ENCODE peak calls at places on chromosomes 6 and 20, in four cellular contexts. A is K562, Y is GM12878, U is HepG2. J is an unnamed sample.

GRCh38 chr6:145569140-145569539 is 166.2 kb downstream of the EPM2A start:
- DNase-seq in A (no peak), Y (no peak), U (no peak), J (no peak)

GRCh38 chr6:57303931-57304681 is 13.3 kb upstream of the PRIM2 start:
- DNase-seq in A (no peak), Y (no peak), U (no peak), J (no peak)

GRCh38 chr6:71579902-71580301 is 291.3 kb downstream of the OGFRL1 start:
- DNase-seq in A (no peak), Y (no peak), U (no peak), J (no peak)

GRCh38 chr6:152948150-152948768 is 34.6 kb downstream of the FBXO5 start:
- DNase-seq in A (peak), Y (no peak), U (peak), J (no peak)

GRCh38 chr20:45008521-45009049 is 42.3 kb downstream of the STK4 start:
- DNase-seq in A (no peak), Y (no peak), U (no peak), J (no peak)

GRCh38 chr6:6243846-6244245 is 76.6 kb downstream of the F13A1 start:
- DNase-seq in A (no peak), Y (no peak), U (peak), J (no peak)

GRCh38 chr6:84263557-84263956 is 36.1 kb upstream of the CEP162 start:
- DNase-seq in A (no peak), Y (no peak), U (peak), J (no peak)

GRCh38 chr6:30931959-30932645 is at the start of gene SFTA2:
- DNase-seq in A (no peak), Y (no peak), U (no peak), J (no peak)

GRCh38 chr20:1383621-1384404 is 9.0 kb downstream of the FKBP1A start:
- DNase-seq in A (no peak), Y (no peak), U (no peak), J (no peak)

GRCh38 chr6:151379933-151380847 is 11.2 kb downstream of the ZBTB2 start:
- DNase-seq in A (no peak), Y (no peak), U (no peak), J (no peak)

GRCh38 chr6:125095501-125096301 is 57.9 kb upstream of the TPD52L1 start:
- DNase-seq in A (no peak), Y (no peak), U (no peak), J (no peak)

GRCh38 chr20:36214684-36215256 is 21.5 kb upstream of the AAR2 start:
- DNase-seq in A (peak), Y (no peak), U (peak), J (no peak)

GRCh38 chr6:124294572-124294971 is 490.9 kb downstream of the NKAIN2 start:
- DNase-seq in A (no peak), Y (no peak), U (no peak), J (no peak)

GRCh38 chr6:3769610-3770009 is 18.1 kb upstream of the PXDC1 start:
- DNase-seq in A (no peak), Y (no peak), U (no peak), J (no peak)

GRCh38 chr6:155201461-155202226 is 62.2 kb upstream of the CLDN20 start:
- DNase-seq in A (no peak), Y (no peak), U (no peak), J (no peak)

GRCh38 chr6:45607818-45608217 is 230.1 kb upstream of the SUPT3H start:
- DNase-seq in A (no peak), Y (no peak), U (no peak), J (no peak)

DNA sequence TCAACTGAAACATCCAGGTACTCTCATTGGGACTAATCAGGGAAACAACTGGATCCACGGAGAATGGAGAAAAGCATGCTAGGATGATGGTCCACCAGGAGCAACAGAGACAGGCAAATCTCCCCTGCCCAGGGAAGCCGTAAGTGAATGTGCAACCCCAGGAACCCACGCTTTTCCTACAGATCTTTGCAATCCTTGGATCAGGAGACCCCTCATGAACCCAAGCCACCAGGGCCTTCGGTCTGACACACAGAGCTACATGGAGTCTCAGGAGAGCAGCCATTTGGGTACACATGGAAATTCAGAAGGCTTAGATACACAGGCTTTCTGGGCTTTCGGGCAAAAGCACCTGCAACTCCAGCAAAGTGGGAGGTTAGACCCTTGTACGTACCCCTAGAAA is 122.1 kb upstream of the PTCHD4 start:
- DNase-seq in A (no peak), Y (no peak), U (no peak), J (no peak)
- TF ChIP-seq CBX5 in A (no peak), Y (no peak), U (no peak), J (no peak)

GRCh38 chr6:17483391-17484016 is 90.1 kb downstream of the CAP2 start:
- DNase-seq in A (no peak), Y (no peak), U (no peak), J (no peak)

GRCh38 chr6:17485946-17486345 is 92.6 kb downstream of the CAP2 start:
- DNase-seq in A (no peak), Y (no peak), U (no peak), J (no peak)

GRCh38 chr6:17485181-17485580 is 91.8 kb downstream of the CAP2 start:
- DNase-seq in A (no peak), Y (no peak), U (no peak), J (peak)

GRCh38 chr6:17482711-17483110 is 89.3 kb downstream of the CAP2 start:
- DNase-seq in A (no peak), Y (no peak), U (no peak), J (no peak)

GRCh38 chr6:17484201-17484606 is 90.8 kb downstream of the CAP2 start:
- DNase-seq in A (no peak), Y (no peak), U (no peak), J (peak)
- TF ChIP-seq CBX5 in A (no peak), Y (no peak), U (no peak), J (no peak)

DNA sequence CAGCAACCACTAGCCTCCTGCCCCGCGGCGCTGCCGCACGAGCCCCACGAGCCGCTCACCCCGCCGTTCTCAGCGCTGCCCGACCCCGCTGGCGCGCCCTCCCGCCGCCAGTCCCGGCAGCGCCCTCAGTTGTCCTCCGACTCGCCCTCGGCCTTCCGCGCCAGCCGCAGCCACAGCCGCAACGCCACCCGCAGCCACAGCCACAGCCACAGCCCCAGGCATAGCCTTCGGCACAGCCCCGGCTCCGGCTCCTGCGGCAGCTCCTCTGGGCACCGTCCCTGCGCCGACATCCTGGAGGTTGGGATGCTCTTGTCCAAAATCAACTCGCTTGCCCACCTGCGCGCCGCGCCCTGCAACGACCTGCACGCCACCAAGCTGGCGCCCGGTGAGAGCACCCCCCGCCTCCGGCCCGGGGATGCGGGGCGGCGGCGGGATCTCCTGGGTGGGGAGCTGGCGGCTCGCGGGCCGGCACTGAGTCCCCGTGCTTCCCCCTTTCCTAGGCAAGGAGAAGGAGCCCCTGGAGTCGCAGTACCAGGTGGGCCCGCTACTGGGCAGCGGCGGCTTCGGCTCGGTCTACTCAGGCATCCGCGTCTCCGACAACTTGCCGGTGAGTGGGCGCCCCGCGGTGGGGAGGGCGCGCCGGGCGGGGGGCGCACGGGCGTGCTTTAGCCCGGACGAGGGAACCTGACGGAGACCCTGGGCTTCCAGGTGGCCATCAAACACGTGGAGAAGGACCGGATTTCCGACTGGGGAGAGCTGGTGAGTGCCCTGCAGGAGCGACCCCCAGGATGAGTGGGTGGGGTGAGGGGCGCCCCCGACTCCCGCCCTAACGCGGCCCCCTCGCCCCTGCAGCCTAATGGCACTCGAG is 555 bp downstream of the PIM1 start:
- DNase-seq in A (no peak), Y (no peak), U (no peak), J (no peak)
- TF ChIP-seq CBX5 in A (no peak), Y (no peak), U (no peak), J (no peak)

GRCh38 chr20:59082981-59083380 is 40.4 kb upstream of the PRELID3B start:
- DNase-seq in A (no peak), Y (no peak), U (no peak), J (no peak)

GRCh38 chr20:59084041-59084841 is 41.7 kb upstream of the PRELID3B start:
- DNase-seq in A (no peak), Y (no peak), U (no peak), J (no peak)

GRCh38 chr20:59086923-59087322 is 44.3 kb upstream of the PRELID3B start:
- DNase-seq in A (no peak), Y (no peak), U (no peak), J (no peak)

GRCh38 chr20:59082077-59082740 is 39.6 kb upstream of the PRELID3B start:
- DNase-seq in A (peak), Y (no peak), U (peak), J (no peak)

GRCh38 chr20:59087829-59088433 is 45.3 kb upstream of the PRELID3B start:
- DNase-seq in A (peak), Y (no peak), U (peak), J (peak)
- TF ChIP-seq CBX5 in A (no peak), Y (no peak), U (no peak), J (no peak)